ENCODE peak calls at places on chromosome 1, in nine cellular contexts. Z, S, F, P, X, C, W, I and U are unnamed samples.
A peak's percentile ranks its signal among the peaks of the same experiment; 100 is the strongest.

GRCh38 chr1:10734900-10735602 is 61.4 kb downstream of the CASZ1 start:
- DNase-seq in Z (no peak), S (peak; percentile 56), F (no peak), P (no peak), X (peak; percentile 85), C (no peak), W (no peak), I (no peak), U (no peak)

GRCh38 chr1:245197911-245198379 is 43.2 kb downstream of the KIF26B start:
- DNase-seq in Z (no peak), S (no peak), F (no peak), P (no peak), X (no peak), C (no peak), W (no peak), I (no peak), U (no peak)

GRCh38 chr1:196063952-196064351 is 544.3 kb downstream of the KCNT2 start:
- DNase-seq in Z (no peak), S (no peak), F (no peak), P (no peak), X (no peak), C (no peak), W (no peak), I (no peak), U (no peak)

GRCh38 chr1:221459558-221459957 is 282.3 kb downstream of the DUSP10 start:
- DNase-seq in Z (no peak), S (no peak), F (no peak), P (no peak), X (no peak), C (no peak), W (no peak), I (no peak), U (no peak)

GRCh38 chr1:111505641-111506119 is 2.2 kb upstream of the ADORA3 start:
- DNase-seq in Z (no peak), S (no peak), F (no peak), P (peak; percentile 47), X (no peak), C (no peak), W (no peak), I (peak; percentile 85), U (no peak)

GRCh38 chr1:21766210-21766609 is 16.7 kb downstream of the USP48 start:
- DNase-seq in Z (no peak), S (no peak), F (no peak), P (peak; percentile 11), X (no peak), C (no peak), W (no peak), I (no peak), U (no peak)

GRCh38 chr1:89603651-89604413 is 29.1 kb upstream of the LRRC8C start:
- DNase-seq in Z (no peak), S (no peak), F (no peak), P (no peak), X (no peak), C (no peak), W (no peak), I (no peak), U (no peak)

GRCh38 chr1:108750476-108751191 is 4.2 kb downstream of the STXBP3 start:
- DNase-seq in Z (no peak), S (no peak), F (no peak), P (no peak), X (peak; percentile 7), C (no peak), W (no peak), I (no peak), U (no peak)

GRCh38 chr1:212221801-212222200 is 63.4 kb upstream of the PPP2R5A start:
- DNase-seq in Z (no peak), S (no peak), F (no peak), P (no peak), X (no peak), C (no peak), W (no peak), I (no peak), U (no peak)

GRCh38 chr1:205791568-205792180 is 16.4 kb upstream of the RAB29 start:
- DNase-seq in Z (peak; percentile 32), S (peak; percentile 61), F (peak; percentile 63), P (peak; percentile 75), X (peak; percentile 67), C (peak; percentile 83), W (peak; percentile 62), I (peak; percentile 82), U (peak; percentile 54)

GRCh38 chr1:91711504-91712247 is 174.3 kb downstream of the TGFBR3 start:
- DNase-seq in Z (no peak), S (no peak), F (no peak), P (no peak), X (no peak), C (no peak), W (no peak), I (no peak), U (no peak)
- TF ChIP-seq POLR2A in Z (no peak), S (no peak), F (no peak), P (no peak), X (no peak), C (no peak), W (no peak), I (no peak), U (no peak)

GRCh38 chr1:156200062-156200461 is 6.2 kb downstream of the SLC25A44 start:
- DNase-seq in Z (no peak), S (no peak), F (no peak), P (no peak), X (no peak), C (no peak), W (no peak), I (no peak), U (no peak)
- TF ChIP-seq POLR2A in Z (no peak), S (no peak), F (no peak), P (no peak), X (no peak), C (no peak), W (peak; percentile 17), I (no peak), U (no peak)

GRCh38 chr1:234597894-234598293 is 12.1 kb downstream of the IRF2BP2 start:
- DNase-seq in Z (no peak), S (peak; percentile 50), F (no peak), P (peak; percentile 66), X (peak; percentile 37), C (peak; percentile 60), W (no peak), I (no peak), U (peak; percentile 72)

GRCh38 chr1:234600418-234601216 is 9.4 kb downstream of the IRF2BP2 start:
- DNase-seq in Z (peak; percentile 29), S (peak; percentile 52), F (no peak), P (no peak), X (peak; percentile 67), C (no peak), W (no peak), I (no peak), U (peak; percentile 85)

GRCh38 chr1:234598974-234599616 is 10.9 kb downstream of the IRF2BP2 start:
- DNase-seq in Z (peak; percentile 65), S (no peak), F (no peak), P (peak; percentile 67), X (peak; percentile 81), C (no peak), W (no peak), I (no peak), U (peak; percentile 52)

GRCh38 chr1:234601217-234602017 is 8.6 kb downstream of the IRF2BP2 start:
- DNase-seq in Z (no peak), S (no peak), F (no peak), P (no peak), X (no peak), C (no peak), W (no peak), I (no peak), U (peak; percentile 85)

DNA sequence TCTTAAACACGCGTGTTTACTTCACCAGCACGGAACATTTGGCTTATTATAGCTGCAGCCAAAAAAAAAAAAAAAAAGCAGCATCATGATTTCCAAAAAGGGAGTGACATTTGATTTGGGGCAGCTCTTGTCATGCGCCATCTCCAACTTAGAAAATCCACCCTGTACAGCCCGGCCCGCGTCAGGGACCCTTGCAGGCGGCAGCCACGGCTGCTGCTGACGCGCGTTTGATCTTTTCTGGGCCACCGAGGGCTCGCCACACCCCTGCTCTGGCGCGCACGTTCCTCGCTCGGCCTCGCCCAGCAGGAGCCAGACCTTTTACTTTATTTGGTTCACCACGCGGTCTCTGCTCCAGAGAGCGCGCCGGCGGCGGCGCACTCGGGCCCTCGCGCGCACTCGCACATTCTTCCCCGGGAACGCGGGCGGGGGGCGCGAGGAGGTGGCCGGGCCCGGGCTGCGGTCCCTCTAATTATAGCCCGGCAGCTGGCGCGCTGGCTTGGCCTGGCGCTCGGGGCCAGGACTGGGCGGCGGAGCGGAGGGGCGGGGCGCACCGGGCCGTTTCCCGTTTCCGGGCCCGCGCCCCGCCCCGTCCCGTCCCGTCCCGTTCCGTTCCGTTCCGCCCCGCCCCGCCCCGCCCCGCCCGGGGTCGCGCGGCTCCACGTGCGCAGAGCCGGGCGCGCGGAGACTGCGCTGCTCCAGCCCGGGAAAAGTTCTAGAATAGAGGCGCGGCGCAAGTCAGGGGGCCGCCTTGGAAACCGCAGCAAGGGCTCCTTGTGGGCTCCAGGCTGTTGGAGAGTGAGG is 10.2 kb downstream of the IRF2BP2 start:
- DNase-seq in Z (peak; percentile 75), S (peak; percentile 91), F (peak; percentile 94), P (peak; percentile 85), X (peak; percentile 90), C (peak; percentile 65), W (peak; percentile 55), I (peak; percentile 95), U (peak; percentile 90)
- TF ChIP-seq POLR2A in Z (peak; percentile 53), S (peak; percentile 74), F (peak; percentile 70), P (peak; percentile 85), X (peak; percentile 55), C (peak; percentile 34), W (peak; percentile 39), I (no peak), U (peak; percentile 88)

DNA sequence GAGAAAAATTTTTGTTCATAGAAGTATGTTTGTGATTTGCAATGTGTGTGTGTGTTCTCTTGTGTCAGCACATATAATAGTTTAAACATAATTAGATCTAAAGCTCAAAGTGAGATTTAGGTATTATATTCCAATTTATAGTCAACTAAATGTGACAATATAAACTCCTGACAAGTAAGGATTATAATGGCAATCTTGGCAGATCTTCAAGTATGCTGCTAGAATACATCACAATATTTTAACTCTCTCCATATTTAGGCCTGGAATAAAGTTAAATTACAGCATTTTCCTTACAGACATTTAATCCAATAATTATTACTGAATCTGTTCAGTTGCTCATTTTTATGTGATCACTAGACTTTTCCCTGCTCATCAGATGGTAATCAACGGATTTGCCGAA is 65.8 kb downstream of the LYPLAL1 start:
- DNase-seq in Z (no peak), S (no peak), F (no peak), P (no peak), X (no peak), C (no peak), W (no peak), I (no peak), U (no peak)
- TF ChIP-seq POLR2A in Z (no peak), S (no peak), F (no peak), P (no peak), X (no peak), C (no peak), W (no peak), I (no peak), U (no peak)